ENCODE peak calls at places on chromosomes 16 and 17, in six cellular contexts. A is GM12892, K is H1, S is SK-N-SH, G is K562, W is GM12878. D is an unnamed sample.
A peak's percentile ranks its signal among the peaks of the same experiment; 100 is the strongest.

GRCh38 chr16:3490911-3491629 is 4.2 kb downstream of the C16orf90 start:
- DNase-seq in A (no peak), K (no peak), S (no peak), G (peak; percentile 31), W (no peak), D (no peak)

GRCh38 chr17:75473246-75473645 is 16.8 kb downstream of the TMEM94 start:
- DNase-seq in A (no peak), K (no peak), S (no peak), G (no peak), W (no peak), D (no peak)

GRCh38 chr16:29873319-29873718 is 10.3 kb upstream of the CDIPT start:
- DNase-seq in A (no peak), K (no peak), S (no peak), G (no peak), W (no peak), D (no peak)

GRCh38 chr16:1494711-1495110 is 1.6 kb downstream of the TELO2 start:
- DNase-seq in A (no peak), K (no peak), S (no peak), G (no peak), W (no peak), D (no peak)

GRCh38 chr17:19773534-19773933 is 25.4 kb upstream of the ALDH3A1 start:
- DNase-seq in A (no peak), K (peak; percentile 44), S (no peak), G (no peak), W (no peak), D (no peak)

GRCh38 chr16:30581462-30581861 is 4.0 kb downstream of the ZNF785 start:
- DNase-seq in A (no peak), K (no peak), S (no peak), G (no peak), W (no peak), D (no peak)

GRCh38 chr17:8029121-8029520 is 9.7 kb upstream of the ALOX15B start:
- DNase-seq in A (no peak), K (no peak), S (no peak), G (no peak), W (no peak), D (no peak)

GRCh38 chr17:63480826-63481487 is 4.1 kb downstream of the ACE start:
- DNase-seq in A (no peak), K (no peak), S (peak; percentile 75), G (no peak), W (no peak), D (no peak)

GRCh38 chr16:64615647-64616280 is 506.1 kb downstream of the CDH11 start:
- DNase-seq in A (no peak), K (peak; percentile 63), S (no peak), G (no peak), W (no peak), D (no peak)

GRCh38 chr17:19361975-19362292 is 589 bp downstream of the B9D1 start:
- DNase-seq in A (no peak), K (no peak), S (no peak), G (peak; percentile 23), W (no peak), D (no peak)

GRCh38 chr17:31431795-31432658 is 40.6 kb downstream of the RAB11FIP4 start:
- DNase-seq in A (no peak), K (no peak), S (no peak), G (no peak), W (no peak), D (no peak)

GRCh38 chr16:71408536-71408935 is 33.3 kb downstream of the TLE7 start:
- DNase-seq in A (no peak), K (no peak), S (no peak), G (no peak), W (no peak), D (no peak)

GRCh38 chr16:85652431-85653221 is 36.1 kb downstream of the GINS2 start:
- DNase-seq in A (no peak), K (no peak), S (peak; percentile 83), G (peak; percentile 80), W (no peak), D (no peak)

GRCh38 chr17:65857713-65858112 is 296.3 kb upstream of the AXIN2 start:
- DNase-seq in A (no peak), K (no peak), S (no peak), G (no peak), W (no peak), D (no peak)
- TF ChIP-seq TAF1 in A (no peak), K (no peak), S (no peak), G (no peak), W (no peak), D (no peak)

DNA sequence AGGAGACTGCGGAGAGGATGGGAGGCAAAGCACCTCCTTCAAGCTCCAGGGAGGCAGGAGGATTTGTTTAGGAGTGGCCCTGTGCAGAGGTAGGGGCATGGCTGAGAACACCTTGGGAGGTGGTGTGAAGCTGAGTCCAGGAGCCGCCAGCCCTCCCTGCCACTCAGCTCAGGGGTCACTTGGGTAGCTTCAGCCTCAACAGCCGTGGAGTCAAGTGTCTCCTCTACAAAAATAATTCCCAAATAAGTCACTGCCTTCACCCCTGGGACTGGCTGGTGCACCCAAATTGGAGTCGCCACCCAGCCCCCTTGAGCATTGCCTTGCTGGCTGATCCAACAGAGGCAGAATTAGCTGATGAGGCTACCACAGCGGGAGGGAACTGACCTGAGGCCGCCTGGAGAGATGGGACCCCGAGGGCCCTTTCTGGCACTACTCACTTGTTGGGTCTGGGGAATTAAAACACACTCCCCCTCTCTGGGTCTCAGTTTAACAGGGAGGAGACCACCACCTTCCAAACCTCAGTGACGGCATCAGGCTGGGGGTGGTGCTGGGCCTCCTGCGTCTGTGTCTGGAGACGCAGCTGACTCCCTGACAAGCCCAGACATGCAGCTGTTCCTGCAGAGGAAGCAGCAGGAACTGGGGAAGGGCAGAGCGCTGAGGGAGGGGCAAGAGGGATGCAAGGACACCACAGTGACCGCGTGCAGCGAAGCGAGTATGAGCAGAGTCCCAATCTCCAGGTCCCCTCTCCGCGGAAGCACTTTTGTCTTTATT is 87.9 kb upstream of the TOB1 start:
- DNase-seq in A (no peak), K (no peak), S (peak; percentile 84), G (no peak), W (no peak), D (no peak)
- TF ChIP-seq TAF1 in A (no peak), K (no peak), S (peak; percentile 52), G (no peak), W (no peak), D (no peak)

DNA sequence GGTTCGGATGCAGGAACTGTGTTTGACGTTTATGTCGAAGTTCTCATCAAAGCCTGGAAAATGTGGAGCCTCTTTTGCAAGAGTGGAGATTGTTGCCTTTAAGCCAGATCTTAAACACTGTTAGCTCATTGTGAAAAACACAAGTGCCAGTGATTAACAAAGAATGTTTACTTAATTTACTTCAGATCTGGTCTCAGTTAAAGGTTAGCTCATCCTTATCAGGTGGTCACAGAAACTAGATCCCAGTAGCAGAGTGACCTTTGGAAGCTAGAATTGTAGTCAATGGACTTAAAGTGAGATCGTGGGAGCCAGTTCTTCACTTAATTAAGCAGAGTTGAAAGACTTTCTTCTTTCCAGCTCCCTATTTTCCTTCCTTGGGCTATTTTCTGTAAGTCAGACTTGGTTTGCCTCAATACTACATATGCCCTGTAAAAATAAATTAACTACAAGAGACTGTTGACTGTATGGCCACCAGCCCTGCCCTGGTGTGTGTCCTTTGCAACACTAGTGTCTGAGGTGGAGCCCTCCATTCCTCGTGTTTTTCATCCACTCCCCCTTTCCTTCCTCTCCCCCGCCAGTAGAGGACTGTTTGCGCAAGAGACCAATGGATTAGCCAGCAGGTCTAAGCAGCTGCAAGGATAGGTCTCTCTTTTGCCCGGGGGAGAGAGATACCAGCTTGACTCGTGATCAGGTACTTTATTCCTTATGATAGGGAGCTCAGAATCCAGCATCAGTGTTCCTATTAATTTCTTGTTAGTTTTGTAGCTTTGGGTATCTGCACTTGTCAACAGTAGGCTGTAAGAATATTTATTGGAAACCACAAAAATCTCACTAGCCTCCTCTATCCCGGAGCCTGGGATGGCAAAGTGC is 20.2 kb downstream of the FBXO39 start:
- DNase-seq in A (no peak), K (no peak), S (no peak), G (no peak), W (no peak), D (no peak)
- TF ChIP-seq TAF1 in A (no peak), K (no peak), S (no peak), G (no peak), W (no peak), D (no peak)

GRCh38 chr17:69305177-69305576 is 21.8 kb downstream of the ABCA5 start:
- DNase-seq in A (no peak), K (no peak), S (no peak), G (no peak), W (no peak), D (no peak)
- TF ChIP-seq TAF1 in A (no peak), K (no peak), S (no peak), G (no peak), W (no peak), D (no peak)

GRCh38 chr17:51353296-51353695 is 93.0 kb downstream of the UTP18 start:
- DNase-seq in A (no peak), K (no peak), S (no peak), G (no peak), W (no peak), D (no peak)
- TF ChIP-seq TAF1 in A (no peak), K (no peak), S (no peak), G (no peak), W (no peak), D (no peak)

D was measured in GM12891.